ENCODE peak calls at places on chromosomes 2 and 18, in seven cellular contexts. A, I, S, U, P, F and X are unnamed samples.

GRCh38 chr18:76255070-76255683 is 239.9 kb downstream of the ZNF516 start:
- DNase-seq in S (no peak), U (no peak), I (no peak), F (no peak), A (no peak), P (no peak), X (no peak)

GRCh38 chr2:130339885-130340745 is 2.6 kb upstream of the IMP4 start:
- DNase-seq in P (no peak), A (no peak), S (no peak), U (no peak), I (no peak), F (no peak), X (no peak)

GRCh38 chr18:12885500-12885899 is 1.5 kb upstream of the PTPN2 start:
- DNase-seq in F (peak), U (no peak), P (no peak), I (no peak), S (no peak), A (no peak), X (no peak)

GRCh38 chr18:59575995-59576394 is 121.2 kb downstream of the CCBE1 start:
- DNase-seq in P (no peak), U (no peak), S (no peak), I (no peak), A (no peak), F (no peak), X (no peak)

GRCh38 chr2:61750624-61751023 is 103.2 kb downstream of the FAM161A start:
- DNase-seq in S (no peak), A (no peak), I (no peak), F (no peak), U (no peak), P (no peak), X (no peak)

GRCh38 chr2:31297751-31298150 is 63.8 kb downstream of the EHD3 start:
- DNase-seq in F (no peak), P (peak), S (no peak), I (no peak), A (no peak), U (no peak), X (peak)

GRCh38 chr2:217407466-217407865 is 547.6 kb upstream of the TNP1 start:
- DNase-seq in U (no peak), A (no peak), I (no peak), F (no peak), P (no peak), S (no peak), X (no peak)

GRCh38 chr2:112708968-112709367 is 11.9 kb upstream of the NT5DC4 start:
- DNase-seq in S (no peak), I (peak), F (no peak), P (no peak), U (no peak), A (no peak), X (no peak)

GRCh38 chr2:46786228-46786627 is 129.4 kb downstream of the MCFD2 start:
- DNase-seq in A (no peak), S (no peak), U (no peak), I (no peak), P (no peak), F (no peak), X (no peak)

GRCh38 chr18:48486762-48487161 is 52.1 kb upstream of the CTIF start:
- DNase-seq in U (no peak), A (no peak), F (no peak), I (no peak), P (no peak), S (no peak), X (no peak)

GRCh38 chr2:120672526-120673204 is 63.0 kb upstream of the GLI2 start:
- DNase-seq in A (no peak), U (no peak), F (no peak), P (no peak), I (no peak), S (no peak), X (no peak)

GRCh38 chr2:208320686-208321085 is 54.6 kb downstream of the PIKFYVE start:
- DNase-seq in P (no peak), U (no peak), I (no peak), A (no peak), S (peak), F (no peak), X (no peak)

GRCh38 chr2:160457588-160457987 is 36.0 kb downstream of the RBMS1 start:
- DNase-seq in I (no peak), U (no peak), A (no peak), F (no peak), S (no peak), P (no peak), X (no peak)

GRCh38 chr2:45469314-45470099 is 141.6 kb downstream of the SRBD1 start:
- DNase-seq in A (no peak), F (no peak), I (no peak), P (no peak), S (no peak), U (no peak), X (no peak)

GRCh38 chr2:113041871-113042270 is 10.8 kb downstream of the IL36B start:
- DNase-seq in P (no peak), U (no peak), A (no peak), I (no peak), S (no peak), F (peak), X (no peak)

GRCh38 chr18:864872-865273 is 39.8 kb upstream of the ADCYAP1 start:
- DNase-seq in F (peak), S (peak), P (peak), U (peak), I (peak), A (peak), X (peak)

GRCh38 chr2:226317970-226318369 is 481.6 kb downstream of the IRS1 start:
- DNase-seq in U (no peak), A (no peak), P (no peak), F (no peak), I (no peak), S (no peak), X (no peak)

GRCh38 chr2:218404351-218405145 is 4.9 kb downstream of the CTDSP1 start:
- DNase-seq in P (no peak), I (peak), U (no peak), S (no peak), F (no peak), A (no peak), X (no peak)

GRCh38 chr2:36635194-36635593 is 37.2 kb upstream of the FEZ2 start:
- DNase-seq in P (peak), F (no peak), I (no peak), S (no peak), A (no peak), U (no peak), X (no peak)

GRCh38 chr18:49569701-49570100 is 7.8 kb downstream of the LIPG start:
- DNase-seq in A (no peak), S (no peak), U (no peak), F (no peak), I (no peak), P (no peak), X (no peak)

GRCh38 chr2:173086518-173087213 is 11.0 kb downstream of the MAP3K20 start:
- DNase-seq in P (no peak), I (no peak), A (no peak), S (no peak), F (no peak), U (no peak), X (no peak)

GRCh38 chr2:86229221-86229620 is 30.0 kb downstream of the MRPL35 start:
- DNase-seq in U (no peak), I (no peak), S (no peak), P (no peak), F (no peak), A (no peak), X (no peak)

GRCh38 chr2:128410035-128410757 is 91.5 kb upstream of the HS6ST1 start:
- DNase-seq in A (no peak), P (no peak), U (no peak), I (no peak), S (peak), F (no peak), X (no peak)

GRCh38 chr18:33201509-33201926 is 239.0 kb downstream of the CCDC178 start:
- DNase-seq in I (peak), A (peak), U (no peak), P (peak), S (no peak), F (peak), X (no peak)

DNA sequence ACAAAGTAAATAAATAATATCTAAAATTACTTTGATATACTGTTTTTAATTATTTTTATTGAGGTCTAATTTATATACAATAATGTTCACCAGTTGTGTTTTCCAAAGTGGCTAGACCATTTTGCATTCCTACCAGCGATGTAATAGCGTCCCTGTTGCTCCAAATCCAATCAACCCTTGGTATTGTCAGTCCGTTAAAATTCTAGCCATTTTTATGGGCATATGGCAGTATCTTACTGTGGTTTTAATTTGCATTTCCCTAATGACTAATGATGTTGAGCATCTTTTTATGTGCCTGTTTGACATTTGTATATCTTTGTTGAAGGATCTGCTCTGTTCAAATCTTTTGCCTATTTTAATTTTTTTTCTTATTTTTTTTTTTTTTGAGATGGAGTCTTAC is 185.0 kb downstream of the PRPF40A start:
- DNase-seq in A (no peak), U (no peak), I (no peak), P (no peak), F (no peak), S (no peak), X (no peak)
- H3K27ac ChIP-seq in A (no peak), U (no peak), I (no peak), P (no peak), F (no peak), S (no peak), X (no peak)

GRCh38 chr2:95344656-95345055 is 47.5 kb downstream of the KCNIP3 start:
- DNase-seq in A (no peak), S (no peak), U (no peak), P (no peak), F (no peak), I (no peak), X (no peak)

GRCh38 chr2:95346236-95346737 is 49.1 kb downstream of the KCNIP3 start:
- DNase-seq in P (no peak), S (peak), A (peak), F (no peak), I (no peak), U (peak), X (no peak)

GRCh38 chr2:95345066-95345414 is 47.9 kb downstream of the KCNIP3 start:
- DNase-seq in P (no peak), S (no peak), I (no peak), U (no peak), F (no peak), A (no peak), X (no peak)

GRCh38 chr2:95346738-95347671 is 49.9 kb downstream of the KCNIP3 start:
- DNase-seq in U (peak), S (no peak), A (peak), F (peak), I (peak), P (no peak), X (no peak)

GRCh38 chr2:95345415-95346235 is 48.5 kb downstream of the KCNIP3 start:
- DNase-seq in A (peak), P (peak), U (peak), I (peak), S (peak), F (peak), X (no peak)
- H3K27ac ChIP-seq in A (no peak), P (no peak), U (no peak), I (no peak), S (peak), F (no peak), X (no peak)

DNA sequence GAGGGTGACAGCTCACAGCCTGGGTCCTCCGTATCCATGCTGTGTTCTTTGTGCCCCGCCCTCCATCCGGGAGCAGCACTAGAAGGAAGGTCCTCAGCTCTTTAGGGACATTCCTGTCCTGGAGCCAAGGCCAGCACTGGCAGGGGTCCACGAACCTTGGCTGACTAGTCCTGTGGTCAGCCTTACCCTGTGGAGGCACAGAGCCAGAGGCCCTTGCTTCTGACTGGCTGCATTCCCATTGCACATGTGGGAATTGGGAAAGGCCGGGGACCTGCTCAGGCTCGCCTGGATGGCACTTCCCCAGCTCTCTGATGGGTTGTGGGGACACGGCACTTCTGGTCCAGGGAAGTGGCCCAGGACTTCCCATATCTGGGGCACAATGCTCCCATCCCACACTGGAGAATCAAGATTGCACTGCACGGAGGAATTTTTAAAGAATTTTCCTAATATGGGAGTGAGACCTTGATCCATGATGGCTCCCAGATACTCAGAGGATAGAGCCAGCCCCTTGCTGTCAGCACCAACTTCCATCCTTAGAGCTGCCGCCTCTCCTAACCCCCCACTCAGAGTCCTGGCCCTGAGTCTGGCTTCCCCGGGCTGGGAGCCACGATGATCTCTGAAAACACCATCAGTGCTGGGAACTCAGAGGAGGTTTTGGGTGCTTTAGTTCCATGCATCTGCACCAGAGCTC is 24.7 kb upstream of the RHOB start:
- DNase-seq in U (peak), P (no peak), F (no peak), A (no peak), I (no peak), S (peak), X (no peak)
- H3K27ac ChIP-seq in U (no peak), P (no peak), F (no peak), A (no peak), I (no peak), S (peak), X (no peak)

GRCh38 chr2:101985101-101985792 is 6.5 kb upstream of the IL1R2 start:
- DNase-seq in A (no peak), I (no peak), S (no peak), U (no peak), F (no peak), P (no peak), X (no peak)
- H3K27ac ChIP-seq in A (no peak), I (no peak), S (no peak), U (no peak), F (no peak), P (no peak), X (peak)

DNA sequence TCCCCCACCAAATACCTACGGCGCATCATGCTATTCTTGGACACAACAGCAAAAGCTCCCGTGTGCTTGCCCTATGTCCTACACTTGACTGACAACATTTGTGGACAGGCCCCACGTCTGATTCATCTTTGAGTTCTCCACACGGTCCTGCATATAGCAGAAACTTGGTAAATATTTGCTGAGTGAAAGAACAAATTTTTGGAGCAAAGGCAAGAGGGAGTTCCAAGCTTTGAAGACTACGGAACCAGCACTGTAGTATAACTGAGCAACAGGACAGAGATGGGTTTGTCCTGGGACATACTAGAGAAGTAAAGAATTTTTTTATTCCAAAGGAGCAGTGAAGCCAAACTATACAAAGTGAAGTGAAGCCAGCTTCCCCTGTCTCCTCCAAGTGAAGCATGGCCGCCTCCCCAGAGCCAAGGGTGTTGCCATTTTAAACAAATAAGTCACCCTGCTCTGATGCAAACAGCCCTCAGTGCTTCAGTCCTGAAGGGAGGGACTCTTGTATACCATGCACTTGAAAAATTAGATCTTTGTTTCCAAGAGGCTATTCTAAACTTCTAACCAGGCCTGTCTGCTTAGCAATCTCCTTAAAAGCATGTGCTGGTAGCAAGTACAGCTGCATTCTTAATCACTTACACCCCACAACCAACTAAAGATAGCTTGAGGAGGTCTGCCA is 35.9 kb downstream of the SPRED2 start:
- DNase-seq in P (no peak), F (no peak), I (no peak), U (no peak), A (no peak), S (no peak), X (no peak)
- H3K27ac ChIP-seq in P (no peak), F (no peak), I (no peak), U (peak), A (no peak), S (no peak), X (peak)